ENCODE peak calls at places on chromosomes 16 and 17, in nine cellular contexts. I is A549; S is H7; J is activated B cell treated with CpG ODN at 0.5 μM for 24 hours; D is mucosa of gallbladder; H is foreskin fibroblast; O is activated CD4-positive, CD25-positive, alpha-beta regulatory T cell; T is right cardiac atrium; Z is GM20000. G is an unnamed sample.

GRCh38 chr16:84672276-84673202 is 24.2 kb downstream of the KLHL36 start:
- DNase-seq in I (peak; percentile 68), S (peak; percentile 90), J (peak; percentile 75), D (peak; percentile 76), H (peak; percentile 78), O (peak; percentile 77), T (peak; percentile 92), Z (peak; percentile 84), G (peak; percentile 69)

GRCh38 chr17:70099884-70100283 is 24.9 kb downstream of the KCNJ16 start:
- DNase-seq in I (no peak), S (no peak), J (no peak), D (no peak), H (no peak), O (no peak), T (peak; percentile 47), Z (no peak), G (no peak)

GRCh38 chr16:4081035-4081434 is 35.2 kb downstream of the ADCY9 start:
- DNase-seq in I (no peak), S (no peak), J (no peak), D (peak; percentile 9), H (peak; percentile 23), O (no peak), T (no peak), Z (no peak), G (no peak)

GRCh38 chr17:83080641-83081560 is 1.5 kb downstream of the METRNL start:
- DNase-seq in I (no peak), S (peak; percentile 90), J (peak; percentile 71), D (peak; percentile 38), H (peak; percentile 71), O (no peak), T (peak; percentile 82), Z (peak; percentile 91), G (no peak)

GRCh38 chr16:17512636-17513220 is 42.0 kb upstream of the XYLT1 start:
- DNase-seq in I (no peak), S (no peak), J (no peak), D (no peak), H (peak; percentile 72), O (no peak), T (no peak), Z (no peak), G (no peak)

GRCh38 chr16:25271421-25271820 is 13.8 kb upstream of the ZKSCAN2 start:
- DNase-seq in I (no peak), S (no peak), J (no peak), D (no peak), H (no peak), O (no peak), T (no peak), Z (no peak), G (no peak)

GRCh38 chr17:75695830-75696271 is 25.4 kb upstream of the ITGB4 start:
- DNase-seq in I (no peak), S (no peak), J (no peak), D (peak; percentile 57), H (peak; percentile 63), O (no peak), T (peak; percentile 83), Z (no peak), G (no peak)

GRCh38 chr17:45088741-45089140 is 27.6 kb downstream of the NMT1 start:
- DNase-seq in I (no peak), S (no peak), J (no peak), D (no peak), H (no peak), O (no peak), T (no peak), Z (no peak), G (no peak)

GRCh38 chr16:70304892-70305448 is 6.0 kb downstream of the DDX19B start:
- DNase-seq in I (no peak), S (no peak), J (no peak), D (no peak), H (no peak), O (no peak), T (no peak), Z (no peak), G (no peak)

GRCh38 chr16:73996624-73997339 is 299.8 kb upstream of the PSMD7 start:
- DNase-seq in I (no peak), S (no peak), J (no peak), D (no peak), H (no peak), O (no peak), T (no peak), Z (no peak), G (no peak)

GRCh38 chr16:8878523-8878911 is 3.6 kb upstream of the LITAFD start:
- DNase-seq in I (peak; percentile 51), S (peak; percentile 67), J (no peak), D (no peak), H (peak; percentile 78), O (no peak), T (no peak), Z (no peak), G (no peak)

GRCh38 chr16:588889-589657 is 793 bp upstream of the RAB40C start:
- DNase-seq in I (peak; percentile 97), S (peak; percentile 99), J (peak; percentile 99), D (peak; percentile 98), H (peak; percentile 97), O (peak; percentile 99), T (peak; percentile 98), Z (peak; percentile 96), G (peak; percentile 98)

GRCh38 chr16:50627419-50627818 is 53.7 kb downstream of the SNX20 start:
- DNase-seq in I (no peak), S (peak; percentile 84), J (no peak), D (peak; percentile 57), H (peak; percentile 35), O (no peak), T (peak; percentile 82), Z (peak; percentile 65), G (peak; percentile 6)

GRCh38 chr17:43216762-43217613 is 5.3 kb downstream of the TMEM106A start:
- DNase-seq in I (no peak), S (no peak), J (no peak), D (no peak), H (no peak), O (no peak), T (no peak), Z (no peak), G (no peak)

GRCh38 chr17:36544049-36544319 is 735 bp upstream of the GGNBP2 start:
- DNase-seq in I (peak; percentile 72), S (no peak), J (no peak), D (peak; percentile 39), H (peak; percentile 77), O (no peak), T (no peak), Z (peak; percentile 51), G (no peak)

GRCh38 chr16:67154578-67155304 is 3.9 kb upstream of the B3GNT9 start:
- DNase-seq in I (no peak), S (peak; percentile 82), J (no peak), D (no peak), H (no peak), O (no peak), T (no peak), Z (no peak), G (no peak)